ENCODE peak calls at places on chromosomes 1 and 21, in four cellular contexts. One of them, this sample, is unnamed.
A peak's percentile ranks its signal among the peaks of the same experiment; 100 is the strongest.

GRCh38 chr1:41467673-41468072 is 16.8 kb downstream of the EDN2 start:
- DNase-seq in left cardiac atrium: no peak
- DNase-seq in activated T-cell treated with anti-CD3 and anti-CD28 coated beads, Interleukin-2, amount 50 U/mL, for 4 hours: no peak
- DNase-seq in pancreas: no peak
- DNase-seq in this sample: no peak

GRCh38 chr1:17119076-17119743 is at the start of gene PADI2:
- DNase-seq in left cardiac atrium: peak; percentile 60
- DNase-seq in activated T-cell treated with anti-CD3 and anti-CD28 coated beads, Interleukin-2, amount 50 U/mL, for 4 hours: peak; percentile 28
- DNase-seq in pancreas: peak; percentile 85
- DNase-seq in this sample: peak; percentile 83

GRCh38 chr1:66980745-66981367 is 56.1 kb downstream of the MIER1 start:
- DNase-seq in left cardiac atrium: no peak
- DNase-seq in activated T-cell treated with anti-CD3 and anti-CD28 coated beads, Interleukin-2, amount 50 U/mL, for 4 hours: no peak
- DNase-seq in pancreas: no peak
- DNase-seq in this sample: no peak

GRCh38 chr1:119091618-119092017 is 48.8 kb downstream of the WARS2 start:
- DNase-seq in left cardiac atrium: no peak
- DNase-seq in activated T-cell treated with anti-CD3 and anti-CD28 coated beads, Interleukin-2, amount 50 U/mL, for 4 hours: no peak
- DNase-seq in pancreas: no peak
- DNase-seq in this sample: no peak

GRCh38 chr1:208235983-208236761 is 8.0 kb downstream of the PLXNA2 start:
- DNase-seq in left cardiac atrium: peak; percentile 74
- DNase-seq in activated T-cell treated with anti-CD3 and anti-CD28 coated beads, Interleukin-2, amount 50 U/mL, for 4 hours: no peak
- DNase-seq in pancreas: peak; percentile 41
- DNase-seq in this sample: peak; percentile 79

GRCh38 chr21:38351961-38352521 is 95.2 kb downstream of the KCNJ15 start:
- DNase-seq in left cardiac atrium: no peak
- DNase-seq in activated T-cell treated with anti-CD3 and anti-CD28 coated beads, Interleukin-2, amount 50 U/mL, for 4 hours: no peak
- DNase-seq in pancreas: no peak
- DNase-seq in this sample: no peak

GRCh38 chr1:95323117-95323516 is 89.1 kb downstream of the RWDD3 start:
- DNase-seq in left cardiac atrium: no peak
- DNase-seq in activated T-cell treated with anti-CD3 and anti-CD28 coated beads, Interleukin-2, amount 50 U/mL, for 4 hours: no peak
- DNase-seq in pancreas: no peak
- DNase-seq in this sample: no peak

GRCh38 chr1:218748071-218748470 is 402.9 kb downstream of the TGFB2 start:
- DNase-seq in left cardiac atrium: no peak
- DNase-seq in activated T-cell treated with anti-CD3 and anti-CD28 coated beads, Interleukin-2, amount 50 U/mL, for 4 hours: no peak
- DNase-seq in pancreas: no peak
- DNase-seq in this sample: no peak

GRCh38 chr1:54354899-54355298 is 51.3 kb downstream of the SSBP3 start:
- DNase-seq in left cardiac atrium: no peak
- DNase-seq in activated T-cell treated with anti-CD3 and anti-CD28 coated beads, Interleukin-2, amount 50 U/mL, for 4 hours: no peak
- DNase-seq in pancreas: no peak
- DNase-seq in this sample: no peak

GRCh38 chr1:210236840-210237409 is 4.3 kb downstream of the SERTAD4 start:
- DNase-seq in left cardiac atrium: peak; percentile 84
- DNase-seq in activated T-cell treated with anti-CD3 and anti-CD28 coated beads, Interleukin-2, amount 50 U/mL, for 4 hours: no peak
- DNase-seq in pancreas: no peak
- DNase-seq in this sample: peak; percentile 86

GRCh38 chr1:47710075-47711071 is 272.5 kb downstream of the FOXD2 start:
- DNase-seq in left cardiac atrium: peak; percentile 80
- DNase-seq in activated T-cell treated with anti-CD3 and anti-CD28 coated beads, Interleukin-2, amount 50 U/mL, for 4 hours: peak; percentile 62
- DNase-seq in pancreas: peak; percentile 82
- DNase-seq in this sample: peak; percentile 93

GRCh38 chr1:47901001-47901575 is 96.1 kb downstream of the TRABD2B start:
- DNase-seq in left cardiac atrium: no peak
- DNase-seq in activated T-cell treated with anti-CD3 and anti-CD28 coated beads, Interleukin-2, amount 50 U/mL, for 4 hours: no peak
- DNase-seq in pancreas: no peak
- DNase-seq in this sample: no peak

GRCh38 chr1:39258146-39258924 is 53.8 kb downstream of the MACF1 start:
- DNase-seq in left cardiac atrium: peak; percentile 71
- DNase-seq in activated T-cell treated with anti-CD3 and anti-CD28 coated beads, Interleukin-2, amount 50 U/mL, for 4 hours: peak; percentile 67
- DNase-seq in pancreas: peak; percentile 62
- DNase-seq in this sample: peak; percentile 71

GRCh38 chr1:13730301-13730700 is 30.3 kb downstream of the PRDM2 start:
- DNase-seq in left cardiac atrium: no peak
- DNase-seq in activated T-cell treated with anti-CD3 and anti-CD28 coated beads, Interleukin-2, amount 50 U/mL, for 4 hours: no peak
- DNase-seq in pancreas: no peak
- DNase-seq in this sample: no peak

GRCh38 chr1:18946550-18947381 is 9.7 kb downstream of the IFFO2 start:
- DNase-seq in left cardiac atrium: no peak
- DNase-seq in activated T-cell treated with anti-CD3 and anti-CD28 coated beads, Interleukin-2, amount 50 U/mL, for 4 hours: no peak
- DNase-seq in pancreas: no peak
- DNase-seq in this sample: no peak

GRCh38 chr1:110610741-110611286 is 4.7 kb upstream of the KCNA2 start:
- DNase-seq in left cardiac atrium: no peak
- DNase-seq in activated T-cell treated with anti-CD3 and anti-CD28 coated beads, Interleukin-2, amount 50 U/mL, for 4 hours: no peak
- DNase-seq in pancreas: no peak
- DNase-seq in this sample: no peak

GRCh38 chr1:101820080-101820479 is 176.6 kb downstream of the OLFM3 start:
- DNase-seq in left cardiac atrium: no peak
- DNase-seq in activated T-cell treated with anti-CD3 and anti-CD28 coated beads, Interleukin-2, amount 50 U/mL, for 4 hours: no peak
- DNase-seq in pancreas: no peak
- DNase-seq in this sample: no peak

GRCh38 chr21:20802201-20802600 is 196.0 kb upstream of the NCAM2 start:
- DNase-seq in left cardiac atrium: no peak
- DNase-seq in activated T-cell treated with anti-CD3 and anti-CD28 coated beads, Interleukin-2, amount 50 U/mL, for 4 hours: no peak
- DNase-seq in pancreas: no peak
- DNase-seq in this sample: no peak

GRCh38 chr1:157961805-157962762 is 31.4 kb upstream of the KIRREL1 start:
- DNase-seq in left cardiac atrium: no peak
- DNase-seq in activated T-cell treated with anti-CD3 and anti-CD28 coated beads, Interleukin-2, amount 50 U/mL, for 4 hours: no peak
- DNase-seq in pancreas: no peak
- DNase-seq in this sample: no peak

GRCh38 chr1:39653546-39654031 is 14.1 kb upstream of the HEYL start:
- DNase-seq in left cardiac atrium: peak; percentile 84
- DNase-seq in activated T-cell treated with anti-CD3 and anti-CD28 coated beads, Interleukin-2, amount 50 U/mL, for 4 hours: peak; percentile 69
- DNase-seq in pancreas: peak; percentile 80
- DNase-seq in this sample: peak; percentile 88

GRCh38 chr1:89721351-89721750 is 88.4 kb downstream of the LRRC8C start:
- DNase-seq in left cardiac atrium: no peak
- DNase-seq in activated T-cell treated with anti-CD3 and anti-CD28 coated beads, Interleukin-2, amount 50 U/mL, for 4 hours: peak; percentile 12
- DNase-seq in pancreas: no peak
- DNase-seq in this sample: no peak

GRCh38 chr1:92411511-92411910 is 75.2 kb downstream of the GFI1 start:
- DNase-seq in left cardiac atrium: no peak
- DNase-seq in activated T-cell treated with anti-CD3 and anti-CD28 coated beads, Interleukin-2, amount 50 U/mL, for 4 hours: no peak
- DNase-seq in pancreas: no peak
- DNase-seq in this sample: no peak

GRCh38 chr1:193747579-193747978 is 561.2 kb upstream of the B3GALT2 start:
- DNase-seq in left cardiac atrium: no peak
- DNase-seq in activated T-cell treated with anti-CD3 and anti-CD28 coated beads, Interleukin-2, amount 50 U/mL, for 4 hours: no peak
- DNase-seq in pancreas: no peak
- DNase-seq in this sample: no peak

GRCh38 chr1:167635941-167636340 is 5.9 kb downstream of the RCSD1 start:
- DNase-seq in left cardiac atrium: no peak
- DNase-seq in activated T-cell treated with anti-CD3 and anti-CD28 coated beads, Interleukin-2, amount 50 U/mL, for 4 hours: no peak
- DNase-seq in pancreas: no peak
- DNase-seq in this sample: no peak

GRCh38 chr1:46517010-46517600 is 27.5 kb downstream of the DMBX1 start:
- DNase-seq in left cardiac atrium: no peak
- DNase-seq in activated T-cell treated with anti-CD3 and anti-CD28 coated beads, Interleukin-2, amount 50 U/mL, for 4 hours: no peak
- DNase-seq in pancreas: peak; percentile 91
- DNase-seq in this sample: no peak

GRCh38 chr21:42340187-42340586 is 10.6 kb downstream of the TFF2 start:
- DNase-seq in left cardiac atrium: no peak
- DNase-seq in activated T-cell treated with anti-CD3 and anti-CD28 coated beads, Interleukin-2, amount 50 U/mL, for 4 hours: no peak
- DNase-seq in pancreas: no peak
- DNase-seq in this sample: no peak

GRCh38 chr1:62841587-62842169 is 57.7 kb downstream of the ATG4C start:
- DNase-seq in left cardiac atrium: no peak
- DNase-seq in activated T-cell treated with anti-CD3 and anti-CD28 coated beads, Interleukin-2, amount 50 U/mL, for 4 hours: no peak
- DNase-seq in pancreas: no peak
- DNase-seq in this sample: no peak

This sample was measured in right cardiac atrium.